ENCODE peak calls at places on chromosomes 2 and 18, in nine cellular contexts. U is brain microvascular endothelial cell, T is fibroblast of mammary gland, H is transverse colon, B is activated B cell treated with CpG ODN at 0.5 μM for 24 hours, M is choroid plexus epithelial cell, X is OCI-LY7, I is colonic mucosa, K is lower leg skin. A is an unnamed sample.

GRCh38 chr2:67974564-67975430 is 88.0 kb downstream of the C1D start:
- DNase-seq in I (no peak), U (no peak), B (no peak), X (no peak), T (peak), K (no peak), M (no peak), H (peak), A (no peak)

GRCh38 chr18:57026316-57026715 is 120.6 kb upstream of the BOD1L2 start:
- DNase-seq in H (no peak), I (no peak), K (no peak), U (no peak), X (no peak), T (peak), M (peak), B (no peak), A (no peak)

GRCh38 chr2:20666364-20667150 is at the start of gene GDF7:
- DNase-seq in U (no peak), I (peak), H (peak), T (no peak), K (no peak), B (peak), X (no peak), M (no peak), A (no peak)

GRCh38 chr2:73176205-73176880 is 26.0 kb upstream of the NOTO start:
- DNase-seq in M (peak), H (peak), X (no peak), T (no peak), U (no peak), B (peak), I (peak), K (no peak), A (no peak)

GRCh38 chr2:227376911-227377396 is 2.2 kb downstream of the TM4SF20 start:
- DNase-seq in M (peak), T (peak), K (no peak), B (no peak), I (peak), U (no peak), H (no peak), X (no peak), A (no peak)

GRCh38 chr2:59378104-59378503 is 1137.0 kb upstream of the FANCL start:
- DNase-seq in I (no peak), M (no peak), X (no peak), B (no peak), K (no peak), H (no peak), U (no peak), T (no peak), A (no peak)

GRCh38 chr2:235940330-235940729 is 227.9 kb downstream of the GBX2 start:
- DNase-seq in M (peak), X (no peak), H (peak), K (peak), I (no peak), T (peak), U (peak), B (no peak), A (no peak)

GRCh38 chr2:155080394-155080793 is 381.9 kb downstream of the KCNJ3 start:
- DNase-seq in H (no peak), X (no peak), K (no peak), B (no peak), I (no peak), U (no peak), M (no peak), T (no peak), A (no peak)

GRCh38 chr2:1614564-1614963 is 129.8 kb downstream of the PXDN start:
- DNase-seq in H (no peak), U (no peak), T (no peak), K (no peak), B (no peak), M (no peak), X (peak), I (no peak), A (no peak)

GRCh38 chr2:166031054-166031453 is 77.5 kb upstream of the TTC21B start:
- DNase-seq in T (peak), B (no peak), X (no peak), K (no peak), I (no peak), M (peak), U (no peak), H (no peak), A (no peak)

GRCh38 chr2:120684225-120684624 is 51.4 kb upstream of the GLI2 start:
- DNase-seq in B (no peak), X (no peak), I (no peak), M (no peak), H (no peak), U (no peak), T (peak), K (no peak), A (no peak)

GRCh38 chr18:13379930-13380665 is 161.5 kb downstream of the LDLRAD4 start:
- DNase-seq in M (peak), T (no peak), I (no peak), B (no peak), U (peak), X (no peak), H (no peak), K (no peak), A (no peak)

GRCh38 chr2:104026726-104027125 is 827.2 kb upstream of the POU3F3 start:
- DNase-seq in X (no peak), U (no peak), K (no peak), B (no peak), M (no peak), H (no peak), I (no peak), T (no peak), A (no peak)

GRCh38 chr2:62456721-62457539 is 49.1 kb downstream of the TMEM17 start:
- DNase-seq in X (peak), K (no peak), M (peak), U (peak), T (peak), H (peak), I (peak), B (peak), A (peak)

GRCh38 chr18:46916551-46917107 is 678 bp downstream of the PIAS2 start:
- DNase-seq in I (peak), T (peak), K (peak), U (peak), M (peak), H (no peak), B (no peak), X (peak), A (peak)

GRCh38 chr18:56124186-56124585 is 514.2 kb downstream of the TXNL1 start:
- DNase-seq in U (peak), X (no peak), I (no peak), M (peak), H (no peak), B (no peak), K (no peak), T (peak), A (no peak)

GRCh38 chr2:31137211-31138036 is 816 bp downstream of the GALNT14 start:
- DNase-seq in I (no peak), T (peak), U (no peak), K (no peak), H (no peak), B (peak), X (peak), M (peak), A (no peak)

GRCh38 chr2:195531754-195532153 is 125.3 kb upstream of the SLC39A10 start:
- DNase-seq in U (no peak), B (no peak), M (no peak), K (no peak), I (no peak), T (peak), H (no peak), X (no peak), A (no peak)

GRCh38 chr2:205930209-205930608 is 155.8 kb downstream of the INO80D start:
- DNase-seq in M (peak), H (no peak), X (no peak), I (no peak), B (no peak), K (no peak), U (no peak), T (peak), A (no peak)

GRCh38 chr2:134412639-134412999 is 158.7 kb downstream of the MGAT5 start:
- DNase-seq in U (no peak), B (no peak), I (no peak), M (no peak), T (no peak), H (no peak), X (no peak), K (no peak), A (no peak)
- TF ChIP-seq CTCF in U (no peak), B (no peak), I (no peak), M (no peak), T (no peak), H (no peak), X (no peak), K (no peak), A (no peak)

DNA sequence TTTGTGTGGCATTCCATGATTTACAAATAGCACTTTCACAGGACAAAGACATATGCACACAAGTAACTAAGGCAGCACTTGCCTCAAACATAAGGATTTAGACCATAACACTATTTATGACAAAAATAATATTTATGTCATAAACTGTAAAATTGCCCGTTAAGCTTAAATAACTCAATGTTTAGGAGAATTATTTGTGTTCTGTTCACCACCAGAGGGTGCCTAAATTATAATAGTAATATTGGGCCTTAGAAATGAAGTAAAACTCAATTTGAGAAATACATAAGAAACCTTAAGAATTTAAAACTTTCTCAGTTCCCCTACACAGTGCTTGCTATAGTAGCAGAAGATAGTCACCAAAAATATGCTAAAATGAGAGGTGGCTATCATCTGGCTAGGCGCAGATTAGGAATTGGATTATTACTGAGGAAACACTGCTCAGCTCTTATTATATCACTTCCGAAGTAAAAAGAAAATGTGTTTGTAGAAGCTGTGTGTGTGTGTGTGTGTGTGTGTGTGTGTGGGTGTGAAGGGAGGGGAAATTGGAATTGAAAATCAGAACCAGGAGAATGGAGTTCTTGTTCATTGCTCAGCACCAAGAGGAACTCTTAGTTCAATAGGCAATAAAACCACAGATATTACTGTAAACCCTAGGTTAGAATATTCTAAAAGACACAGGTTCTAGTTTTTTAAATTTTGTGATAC is 4.9 kb upstream of the CHN1 start:
- DNase-seq in B (no peak), X (no peak), T (no peak), K (no peak), I (no peak), M (no peak), H (no peak), U (no peak), A (no peak)
- TF ChIP-seq CTCF in B (no peak), X (peak), T (no peak), K (no peak), I (no peak), M (no peak), H (no peak), U (no peak), A (no peak)

GRCh38 chr2:221022554-221022953 is 549.5 kb downstream of the EPHA4 start:
- DNase-seq in M (no peak), X (no peak), T (no peak), K (no peak), U (no peak), B (no peak), H (no peak), I (no peak), A (no peak)

GRCh38 chr2:221019668-221020067 is 552.4 kb downstream of the EPHA4 start:
- DNase-seq in I (no peak), M (no peak), K (no peak), U (no peak), B (no peak), X (no peak), H (no peak), T (no peak), A (no peak)

GRCh38 chr2:221016551-221016950 is 555.6 kb downstream of the EPHA4 start:
- DNase-seq in H (no peak), I (no peak), U (no peak), K (no peak), B (no peak), T (no peak), M (no peak), X (no peak), A (no peak)

GRCh38 chr2:221018262-221018661 is 553.8 kb downstream of the EPHA4 start:
- DNase-seq in X (no peak), H (no peak), M (no peak), B (no peak), K (no peak), I (no peak), T (no peak), U (no peak), A (no peak)
- TF ChIP-seq CTCF in X (no peak), H (no peak), M (no peak), B (no peak), K (no peak), I (no peak), T (no peak), U (no peak), A (no peak)

GRCh38 chr18:58800582-58800981 is 64.1 kb upstream of the ZNF532 start:
- DNase-seq in M (no peak), X (no peak), I (no peak), T (no peak), B (no peak), K (no peak), U (no peak), H (no peak), A (no peak)

GRCh38 chr18:58802959-58803358 is 61.7 kb upstream of the ZNF532 start:
- DNase-seq in I (no peak), K (no peak), T (no peak), X (no peak), B (no peak), U (no peak), M (no peak), H (no peak), A (no peak)

GRCh38 chr18:58805482-58806187 is 59.0 kb upstream of the ZNF532 start:
- DNase-seq in U (no peak), B (no peak), K (no peak), T (no peak), H (no peak), M (no peak), I (no peak), X (no peak), A (no peak)

GRCh38 chr18:58806826-58807714 is 57.6 kb upstream of the ZNF532 start:
- DNase-seq in M (no peak), X (no peak), I (no peak), B (no peak), T (no peak), H (peak), U (no peak), K (no peak), A (no peak)

GRCh38 chr18:58803978-58804377 is 60.7 kb upstream of the ZNF532 start:
- DNase-seq in K (no peak), T (no peak), X (no peak), B (no peak), H (no peak), U (no peak), M (no peak), I (no peak), A (no peak)
- TF ChIP-seq CTCF in K (no peak), T (no peak), X (no peak), B (no peak), H (no peak), U (peak), M (no peak), I (no peak), A (no peak)